ENCODE peak calls at places on chromosomes 1 and 21, in four cellular contexts. B is T-helper 1 cell, F is SIG-M5, J is A549. X is an unnamed sample.
A peak's percentile ranks its signal among the peaks of the same experiment; 100 is the strongest.

GRCh38 chr1:159492575-159493323 is 43.1 kb downstream of the OR10J5 start:
- DNase-seq in B (no peak), F (no peak), J (peak; percentile 58), X (no peak)

GRCh38 chr1:34684246-34684645 is 70.6 kb upstream of the GJB5 start:
- DNase-seq in B (no peak), F (no peak), J (no peak), X (no peak)

GRCh38 chr1:3350441-3351261 is 103.8 kb upstream of the ARHGEF16 start:
- DNase-seq in B (no peak), F (no peak), J (peak; percentile 3), X (no peak)

GRCh38 chr1:38586993-38587646 is 272.5 kb downstream of the RRAGC start:
- DNase-seq in B (peak; percentile 33), F (no peak), J (peak; percentile 30), X (no peak)

GRCh38 chr1:172002725-172003345 is 161.5 kb downstream of the DNM3 start:
- DNase-seq in B (peak; percentile 6), F (no peak), J (peak; percentile 69), X (no peak)

GRCh38 chr21:42627527-42628289 is 25.7 kb upstream of the PDE9A start:
- DNase-seq in B (no peak), F (no peak), J (no peak), X (no peak)

GRCh38 chr1:21284206-21285137 is 5.8 kb downstream of the ECE1 start:
- DNase-seq in B (no peak), F (no peak), J (no peak), X (no peak)

GRCh38 chr1:6440198-6441126 is 15.9 kb downstream of the ESPN start:
- DNase-seq in B (peak; percentile 66), F (no peak), J (peak; percentile 37), X (no peak)

GRCh38 chr1:171654705-171655214 is 2.3 kb upstream of the MYOC start:
- DNase-seq in B (no peak), F (no peak), J (no peak), X (no peak)

X was measured in AG09309.